ENCODE peak calls at places on chromosomes 11 and 22, in four cellular contexts. One of them, this sample, is unnamed.

GRCh38 chr11:113016905-113017304 is 55.7 kb downstream of the NCAM1 start:
- DNase-seq in transverse colon: no peak
- DNase-seq in Kasumi-1: no peak
- DNase-seq in PC-9: no peak
- DNase-seq in this sample: no peak

GRCh38 chr22:36303874-36304273 is 50.9 kb downstream of the APOL1 start:
- DNase-seq in PC-9: peak
- DNase-seq in transverse colon: peak
- DNase-seq in Kasumi-1: no peak
- DNase-seq in this sample: no peak

GRCh38 chr11:36142439-36142838 is 146.8 kb downstream of the COMMD9 start:
- DNase-seq in PC-9: no peak
- DNase-seq in transverse colon: no peak
- DNase-seq in Kasumi-1: no peak
- DNase-seq in this sample: no peak

GRCh38 chr11:68013611-68014156 is 3.6 kb downstream of the ALDH3B1 start:
- DNase-seq in transverse colon: no peak
- DNase-seq in Kasumi-1: no peak
- DNase-seq in PC-9: no peak
- DNase-seq in this sample: no peak

GRCh38 chr11:56333156-56333555 is 12.7 kb upstream of the OR8K1 start:
- DNase-seq in PC-9: no peak
- DNase-seq in Kasumi-1: no peak
- DNase-seq in transverse colon: no peak
- DNase-seq in this sample: no peak

GRCh38 chr22:42800731-42801536 is 56.1 kb downstream of the ARFGAP3 start:
- DNase-seq in transverse colon: no peak
- DNase-seq in Kasumi-1: no peak
- DNase-seq in PC-9: no peak
- DNase-seq in this sample: no peak

GRCh38 chr11:7532395-7532794 is 18.6 kb downstream of the PPFIBP2 start:
- DNase-seq in Kasumi-1: no peak
- DNase-seq in transverse colon: no peak
- DNase-seq in PC-9: no peak
- DNase-seq in this sample: no peak

GRCh38 chr11:14499560-14500180 is at the start of gene COPB1:
- DNase-seq in Kasumi-1: peak
- DNase-seq in transverse colon: peak
- DNase-seq in PC-9: peak
- DNase-seq in this sample: peak

GRCh38 chr11:18111005-18111404 is 5.1 kb upstream of the SAAL1 start:
- DNase-seq in Kasumi-1: no peak
- DNase-seq in PC-9: no peak
- DNase-seq in transverse colon: no peak
- DNase-seq in this sample: no peak

GRCh38 chr11:121057922-121058321 is 34.0 kb downstream of the TBCEL start:
- DNase-seq in Kasumi-1: no peak
- DNase-seq in PC-9: no peak
- DNase-seq in transverse colon: no peak
- DNase-seq in this sample: no peak

GRCh38 chr22:42962295-42963230 is 52.4 kb downstream of the PACSIN2 start:
- DNase-seq in Kasumi-1: peak
- DNase-seq in PC-9: peak
- DNase-seq in transverse colon: peak
- DNase-seq in this sample: no peak

GRCh38 chr11:32705309-32706033 is 89.0 kb downstream of the CCDC73 start:
- DNase-seq in transverse colon: no peak
- DNase-seq in PC-9: no peak
- DNase-seq in Kasumi-1: no peak
- DNase-seq in this sample: no peak

GRCh38 chr11:64562723-64563351 is 28.2 kb upstream of the SLC22A12 start:
- DNase-seq in transverse colon: no peak
- DNase-seq in Kasumi-1: no peak
- DNase-seq in PC-9: no peak
- DNase-seq in this sample: no peak

GRCh38 chr11:112588252-112588668 is 327.6 kb upstream of the PLET1 start:
- DNase-seq in Kasumi-1: peak
- DNase-seq in transverse colon: peak
- DNase-seq in PC-9: peak
- DNase-seq in this sample: no peak

GRCh38 chr11:79262221-79262620 is 178.6 kb downstream of the TENM4 start:
- DNase-seq in PC-9: no peak
- DNase-seq in transverse colon: no peak
- DNase-seq in Kasumi-1: no peak
- DNase-seq in this sample: no peak

GRCh38 chr11:130323452-130324448 is 9.0 kb upstream of the ZBTB44 start:
- DNase-seq in Kasumi-1: no peak
- DNase-seq in PC-9: no peak
- DNase-seq in transverse colon: no peak
- DNase-seq in this sample: no peak

GRCh38 chr11:74204692-74205091 is 33.6 kb downstream of the PPME1 start:
- DNase-seq in transverse colon: no peak
- DNase-seq in Kasumi-1: no peak
- DNase-seq in PC-9: no peak
- DNase-seq in this sample: no peak

GRCh38 chr11:126111458-126112116 is 48.9 kb upstream of the CDON start:
- DNase-seq in PC-9: no peak
- DNase-seq in transverse colon: no peak
- DNase-seq in Kasumi-1: no peak
- DNase-seq in this sample: no peak

GRCh38 chr11:14378171-14378570 is 19.2 kb upstream of the RRAS2 start:
- DNase-seq in Kasumi-1: no peak
- DNase-seq in transverse colon: no peak
- DNase-seq in PC-9: no peak
- DNase-seq in this sample: no peak

GRCh38 chr22:50162391-50162956 is 8.1 kb upstream of the PANX2 start:
- DNase-seq in transverse colon: no peak
- DNase-seq in Kasumi-1: no peak
- DNase-seq in PC-9: no peak
- DNase-seq in this sample: no peak

GRCh38 chr22:26846645-26847044 is 189.3 kb downstream of the MIAT start:
- DNase-seq in transverse colon: no peak
- DNase-seq in Kasumi-1: no peak
- DNase-seq in PC-9: no peak
- DNase-seq in this sample: no peak